ENCODE peak calls at places on chromosomes 16 and 17, in five cellular contexts. R, D, I, N and B are unnamed samples.

GRCh38 chr16:47979783-47980182 is 176.0 kb downstream of the ABCC12 start:
- DNase-seq in I (no peak), N (no peak), D (no peak), R (no peak), B (no peak)

GRCh38 chr16:77600555-77600954 is 121.8 kb upstream of the NUDT7 start:
- DNase-seq in N (no peak), R (no peak), D (no peak), I (no peak), B (no peak)

GRCh38 chr17:77734371-77735050 is 224.0 kb upstream of the TNRC6C start:
- DNase-seq in I (peak; percentile 88), R (peak; percentile 96), N (peak; percentile 89), D (peak; percentile 78), B (peak; percentile 97)

GRCh38 chr17:49703557-49704277 is 4.0 kb downstream of the SLC35B1 start:
- DNase-seq in I (peak; percentile 71), N (no peak), R (peak; percentile 13), D (no peak), B (peak; percentile 0)

GRCh38 chr16:51532551-51532950 is 381.5 kb upstream of the SALL1 start:
- DNase-seq in R (no peak), D (no peak), I (no peak), N (no peak), B (no peak)

GRCh38 chr16:11009027-11009755 is 64.8 kb downstream of the CLEC16A start:
- DNase-seq in D (no peak), N (no peak), I (no peak), R (no peak), B (no peak)

GRCh38 chr16:67663877-67664222 is 2.7 kb downstream of the ENKD1 start:
- DNase-seq in D (no peak), R (no peak), N (no peak), I (no peak), B (no peak)

GRCh38 chr16:89363621-89364393 is 126.6 kb downstream of the ANKRD11 start:
- DNase-seq in N (no peak), I (peak; percentile 74), R (no peak), D (no peak), B (no peak)

GRCh38 chr17:80758793-80759673 is 214.4 kb downstream of the RPTOR start:
- DNase-seq in D (no peak), N (no peak), I (no peak), R (peak; percentile 31), B (no peak)

GRCh38 chr17:35312790-35313711 is 60.4 kb downstream of the SLFN11 start:
- DNase-seq in R (peak; percentile 54), N (peak; percentile 22), I (peak; percentile 90), D (no peak), B (peak; percentile 48)

GRCh38 chr17:57662644-57663308 is 82.3 kb downstream of the CCDC182 start:
- DNase-seq in N (peak; percentile 98), D (peak; percentile 88), I (peak; percentile 98), R (peak; percentile 94), B (peak; percentile 94)

GRCh38 chr16:89221604-89222003 is 4.1 kb downstream of the ZNF778 start:
- DNase-seq in N (no peak), D (no peak), I (no peak), R (no peak), B (no peak)

GRCh38 chr16:28058839-28059589 is 4.5 kb downstream of the GSG1L start:
- DNase-seq in D (no peak), R (no peak), N (no peak), I (no peak), B (no peak)

GRCh38 chr17:82687375-82687861 is 11.1 kb downstream of the RAB40B start:
- DNase-seq in R (no peak), I (no peak), D (no peak), N (no peak), B (no peak)

GRCh38 chr16:18942069-18942468 is 15.9 kb upstream of the SMG1 start:
- DNase-seq in N (no peak), R (no peak), I (no peak), D (no peak), B (no peak)

GRCh38 chr17:32783602-32784001 is 93.3 kb downstream of the MYO1D start:
- DNase-seq in D (no peak), N (peak; percentile 66), I (peak; percentile 78), R (peak; percentile 15), B (peak; percentile 67)

GRCh38 chr17:2853111-2853721 is 57.0 kb downstream of the RAP1GAP2 start:
- DNase-seq in I (peak; percentile 45), R (no peak), N (no peak), D (peak; percentile 25), B (peak; percentile 38)

GRCh38 chr17:17416400-17417360 is 60.1 kb upstream of the MED9 start:
- DNase-seq in R (peak; percentile 100), I (peak; percentile 71), D (no peak), N (peak; percentile 16), B (peak; percentile 79)

GRCh38 chr17:53017227-53017626 is 805.5 kb upstream of the KIF2B start:
- DNase-seq in I (no peak), N (no peak), R (no peak), D (no peak), B (no peak)

GRCh38 chr16:89534147-89534788 is 26.1 kb downstream of the SPG7 start:
- DNase-seq in N (no peak), D (no peak), R (no peak), I (peak; percentile 69), B (no peak)

GRCh38 chr17:38926290-38927070 is 1.1 kb downstream of the LASP1NB start:
- DNase-seq in N (no peak), I (peak; percentile 38), D (no peak), R (no peak), B (no peak)